ENCODE peak calls at places on chromosomes 1 and 21, in five cellular contexts. B is cardiac muscle cell, H is fibroblast of lung, Z is thoracic aorta, N is esophagus squamous epithelium. R is an unnamed sample.
A peak's percentile ranks its signal among the peaks of the same experiment; 100 is the strongest.

GRCh38 chr1:19124273-19124672 is 85.8 kb downstream of the UBR4 start:
- DNase-seq in B (no peak), H (no peak), Z (no peak), N (no peak), R (no peak)

GRCh38 chr1:100896481-100896982 is 642 bp downstream of the SLC30A7 start:
- DNase-seq in B (peak; percentile 58), H (peak; percentile 53), Z (no peak), N (peak; percentile 6), R (peak; percentile 9)

GRCh38 chr1:183883629-183884028 is 78.7 kb downstream of the RGL1 start:
- DNase-seq in B (no peak), H (no peak), Z (no peak), N (no peak), R (peak; percentile 35)

GRCh38 chr1:231053493-231054162 is 13.6 kb upstream of the FAM89A start:
- DNase-seq in B (peak; percentile 93), H (peak; percentile 96), Z (no peak), N (no peak), R (no peak)

GRCh38 chr1:16349847-16350406 is 2.4 kb downstream of the FBXO42 start:
- DNase-seq in B (no peak), H (no peak), Z (no peak), N (no peak), R (no peak)

GRCh38 chr1:171869097-171869496 is 27.8 kb downstream of the DNM3 start:
- DNase-seq in B (peak; percentile 8), H (no peak), Z (no peak), N (no peak), R (no peak)

GRCh38 chr1:211895126-211895759 is 64.7 kb upstream of the LPGAT1 start:
- DNase-seq in B (no peak), H (no peak), Z (no peak), N (no peak), R (no peak)

GRCh38 chr1:211908951-211909350 is 78.4 kb upstream of the LPGAT1 start:
- DNase-seq in B (no peak), H (no peak), Z (no peak), N (no peak), R (no peak)

GRCh38 chr21:26965567-26966359 is 1.1 kb downstream of the ADAMTS5 start:
- DNase-seq in B (peak; percentile 41), H (no peak), Z (no peak), N (no peak), R (no peak)

DNA sequence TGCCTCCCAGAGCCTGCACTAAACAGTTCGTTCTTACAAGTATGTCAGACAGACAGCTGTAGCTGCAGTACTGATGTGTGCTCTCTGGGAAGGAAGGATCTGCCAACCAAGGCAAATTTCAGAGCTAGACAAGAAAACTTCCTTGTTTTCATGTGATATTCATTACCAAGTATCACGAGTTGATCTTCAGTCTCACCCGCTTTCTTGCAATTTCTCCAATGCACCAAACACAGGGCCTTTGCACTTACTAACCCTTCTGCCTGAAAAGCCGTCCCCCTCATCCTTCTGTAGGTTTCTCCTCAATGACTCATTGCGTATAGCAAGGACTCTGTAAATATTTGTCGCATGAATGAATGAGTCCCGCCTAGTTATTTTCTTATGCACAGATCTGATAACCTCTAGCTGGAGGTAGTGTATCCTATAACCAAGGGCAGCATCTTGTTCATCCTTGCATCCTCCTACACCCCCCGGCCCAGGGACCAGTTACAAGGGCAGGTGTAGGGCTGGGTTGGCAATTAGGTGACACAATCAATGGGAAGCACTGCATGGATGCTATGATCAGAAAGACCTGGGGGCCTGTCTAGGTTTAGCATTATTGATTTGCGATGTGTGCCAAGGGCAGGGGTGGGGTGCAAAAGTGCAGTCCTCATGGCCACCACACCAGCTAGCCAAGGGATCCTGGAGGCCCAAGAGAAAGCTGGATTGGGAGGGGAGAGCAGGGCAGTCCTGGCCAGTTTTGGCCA is 51.3 kb upstream of the GPR157 start:
- DNase-seq in B (no peak), H (no peak), Z (no peak), N (no peak), R (no peak)
- H3K4me3 ChIP-seq in B (no peak overlapping the region), H (peak overlapping the region; percentile 87), Z (peak overlapping the region; percentile 97), N (no peak overlapping the region), R (no peak overlapping the region)

GRCh38 chr1:50977575-50978143 is 7.6 kb downstream of the CDKN2C start:
- DNase-seq in B (peak; percentile 66), H (peak; percentile 60), Z (no peak), N (no peak), R (peak; percentile 87)

GRCh38 chr1:50976890-50977574 is 7.0 kb downstream of the CDKN2C start:
- DNase-seq in B (peak; percentile 58), H (peak; percentile 51), Z (no peak), N (no peak), R (peak; percentile 60)

GRCh38 chr1:50975436-50975835 is 5.4 kb downstream of the CDKN2C start:
- DNase-seq in B (no peak), H (no peak), Z (no peak), N (no peak), R (no peak)

GRCh38 chr1:50974618-50974935 is 4.5 kb downstream of the CDKN2C start:
- DNase-seq in B (no peak), H (no peak), Z (no peak), N (no peak), R (no peak)

DNA sequence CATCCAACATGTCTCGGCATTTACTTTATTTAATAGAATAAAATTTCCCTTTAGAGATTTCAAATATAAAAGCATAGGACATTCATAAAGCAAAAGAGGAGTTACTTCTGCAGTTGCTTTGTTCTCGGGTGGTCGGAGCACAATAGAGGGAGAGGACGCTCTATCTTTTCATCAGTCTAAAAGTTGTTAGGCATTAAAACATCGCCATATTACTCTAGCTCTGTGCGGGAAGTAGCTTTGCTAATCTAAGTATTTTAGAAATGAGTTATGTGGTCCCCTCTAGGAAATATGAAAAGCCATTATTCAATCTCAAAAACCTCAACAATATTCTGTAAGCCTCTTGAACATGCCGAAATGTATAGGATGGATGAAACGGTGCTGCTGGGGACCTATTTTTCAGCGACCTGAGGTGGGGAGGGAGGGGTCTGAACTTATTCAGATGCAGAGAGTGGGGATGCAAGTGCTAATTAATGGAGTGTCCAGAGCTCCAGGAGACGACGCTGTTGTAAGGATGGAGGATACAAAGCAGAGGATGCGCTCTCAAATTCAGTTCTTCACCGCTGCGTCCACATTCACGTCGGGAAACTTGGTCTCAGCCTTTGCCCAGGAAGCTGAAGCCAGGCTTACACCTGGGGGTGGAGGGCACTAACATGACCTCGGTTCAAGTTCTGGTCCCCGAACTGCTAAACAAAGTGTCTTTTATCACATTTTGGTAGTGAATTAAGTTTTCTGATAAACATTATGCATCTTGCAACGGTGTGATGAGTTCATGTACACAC is 6.3 kb downstream of the CDKN2C start:
- DNase-seq in B (no peak), H (peak; percentile 7), Z (no peak), N (no peak), R (peak; percentile 40)
- H3K4me3 ChIP-seq in B (no peak overlapping the region), H (peak overlapping the region; percentile 58), Z (peak overlapping the region; percentile 100), N (peak overlapping the region; percentile 68), R (peak overlapping the region; percentile 91)

GRCh38 chr21:45294509-45295291 is 7.0 kb upstream of the POFUT2 start:
- DNase-seq in B (peak; percentile 99), H (peak; percentile 100), Z (peak; percentile 80), N (no peak), R (no peak)
- H3K4me3 ChIP-seq in B (no peak overlapping the region), H (no peak overlapping the region), Z (peak overlapping the region; percentile 37), N (no peak overlapping the region), R (no peak overlapping the region)

GRCh38 chr1:2274231-2274967 is 46.3 kb downstream of the SKI start:
- DNase-seq in B (no peak), H (no peak), Z (no peak), N (no peak), R (no peak)
- H3K4me3 ChIP-seq in B (no peak overlapping the region), H (no peak overlapping the region), Z (peak overlapping the region; percentile 18), N (no peak overlapping the region), R (no peak overlapping the region)

DNA sequence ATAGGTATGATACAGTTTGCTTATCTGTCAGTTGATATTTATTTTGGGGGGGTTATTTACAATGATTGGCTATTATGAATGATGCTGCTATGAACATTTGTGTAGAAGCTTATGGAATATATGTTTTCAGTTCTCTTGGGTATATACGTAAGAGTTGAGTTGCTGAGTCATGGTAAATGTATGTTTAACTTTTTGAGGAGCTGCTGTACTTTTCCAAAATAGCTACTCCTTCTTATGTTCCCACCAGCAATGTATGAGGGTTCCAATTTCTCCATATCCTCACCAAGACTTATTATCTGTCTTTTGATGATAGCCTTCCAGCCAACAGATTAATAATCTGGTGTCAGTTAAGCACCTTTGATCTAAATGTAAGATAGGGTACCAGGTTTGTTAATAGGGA is 11.9 kb downstream of the SOAT1 start:
- DNase-seq in B (no peak), H (peak; percentile 40), Z (no peak), N (no peak), R (no peak)
- H3K4me3 ChIP-seq in B (no peak overlapping the region), H (no peak overlapping the region), Z (no peak overlapping the region), N (no peak overlapping the region), R (no peak overlapping the region)

GRCh38 chr1:197250616-197251015 is 17.4 kb upstream of the CRB1 start:
- DNase-seq in B (no peak), H (no peak), Z (no peak), N (no peak), R (no peak)
- H3K4me3 ChIP-seq in B (no peak overlapping the region), H (no peak overlapping the region), Z (no peak overlapping the region), N (no peak overlapping the region), R (no peak overlapping the region)

DNA sequence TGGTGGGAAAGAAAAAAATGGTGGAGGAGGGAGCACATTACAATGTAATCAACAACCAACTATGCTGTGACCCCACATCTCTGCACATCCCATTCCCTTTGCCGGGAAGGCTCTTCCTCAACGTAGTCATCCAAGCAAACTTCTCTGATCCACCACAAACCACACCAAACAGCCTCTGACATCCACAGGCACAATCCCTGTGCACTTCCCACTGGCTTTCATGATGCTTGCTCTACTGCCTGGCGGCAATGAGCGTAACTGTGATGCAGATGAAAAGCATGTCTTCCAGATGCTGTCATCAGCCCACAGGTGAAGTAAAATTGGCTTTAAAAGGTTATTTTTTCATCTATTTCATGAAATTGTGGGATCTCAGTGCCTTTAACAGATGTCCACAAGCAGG is 635.2 kb downstream of the SMYD3 start:
- DNase-seq in B (peak; percentile 79), H (no peak), Z (no peak), N (no peak), R (no peak)
- H3K4me3 ChIP-seq in B (no peak overlapping the region), H (no peak overlapping the region), Z (no peak overlapping the region), N (no peak overlapping the region), R (no peak overlapping the region)

DNA sequence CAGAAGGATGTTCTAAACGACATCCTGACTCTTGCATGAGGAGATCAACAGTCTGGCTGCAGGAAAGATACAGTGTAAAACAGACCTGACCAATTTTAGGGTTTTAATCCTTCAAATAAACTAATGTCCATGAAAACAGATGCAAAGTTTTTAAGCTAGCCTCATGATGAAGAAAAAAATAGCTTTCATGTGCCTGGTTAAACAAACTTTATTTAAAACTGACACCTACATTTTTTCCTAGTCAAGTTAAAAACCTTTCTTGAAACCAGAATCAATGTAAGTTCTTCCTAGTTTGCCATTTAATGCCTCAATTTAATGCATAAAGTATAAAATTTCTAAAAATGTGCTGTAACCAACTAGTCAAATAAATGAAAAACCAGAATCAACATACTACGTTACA is 2.9 kb downstream of the WDR26 start:
- DNase-seq in B (no peak), H (no peak), Z (no peak), N (no peak), R (no peak)
- H3K4me3 ChIP-seq in B (peak overlapping the region; percentile 63), H (peak overlapping the region; percentile 96), Z (peak overlapping the region; percentile 95), N (peak overlapping the region; percentile 92), R (no peak overlapping the region)

GRCh38 chr1:43705334-43705733 is 2.0 kb upstream of the ST3GAL3 start:
- DNase-seq in B (no peak), H (no peak), Z (no peak), N (no peak), R (no peak)
- H3K4me3 ChIP-seq in B (no peak overlapping the region), H (no peak overlapping the region), Z (no peak overlapping the region), N (no peak overlapping the region), R (no peak overlapping the region)